ENCODE peak calls at places on chromosomes 11 and 22, in six cellular contexts. R is foreskin fibroblast, K is upper lobe of left lung, Z is epithelial cell of esophagus, E is choroid plexus epithelial cell, N is HepG2. B is an unnamed sample.

GRCh38 chr11:57551941-57552340 is 14.5 kb downstream of the SMTNL1 start:
- DNase-seq in R (no peak), K (no peak), Z (no peak), E (no peak), N (no peak), B (no peak)

GRCh38 chr11:130828741-130829140 is 87.5 kb downstream of the SNX19 start:
- DNase-seq in R (peak), K (no peak), Z (no peak), E (no peak), N (no peak), B (no peak)

GRCh38 chr11:76173663-76174062 is 32.6 kb downstream of the WNT11 start:
- DNase-seq in R (no peak), K (no peak), Z (peak), E (no peak), N (no peak), B (no peak)

GRCh38 chr11:110113507-110113906 is 20.3 kb downstream of the ZC3H12C start:
- DNase-seq in R (no peak), K (no peak), Z (no peak), E (no peak), N (no peak), B (no peak)

GRCh38 chr11:126748097-126748756 is 252.3 kb downstream of the KIRREL3 start:
- DNase-seq in R (no peak), K (peak), Z (no peak), E (no peak), N (no peak), B (no peak)

GRCh38 chr11:58060939-58061672 is 30.4 kb downstream of the OR6Q1 start:
- DNase-seq in R (no peak), K (no peak), Z (peak), E (no peak), N (peak), B (peak)

GRCh38 chr22:18968011-18968749 is 32.1 kb upstream of the PRODH start:
- DNase-seq in R (peak), K (no peak), Z (peak), E (peak), N (no peak), B (peak)

GRCh38 chr11:32005786-32006406 is 85.0 kb upstream of the RCN1 start:
- DNase-seq in R (peak), K (no peak), Z (peak), E (no peak), N (no peak), B (no peak)

GRCh38 chr11:58024601-58025091 is 965 bp downstream of the OR9Q1 start:
- DNase-seq in R (peak), K (peak), Z (no peak), E (no peak), N (no peak), B (peak)

GRCh38 chr22:29359469-29359868 is 28.9 kb downstream of the AP1B1 start:
- DNase-seq in R (peak), K (no peak), Z (peak), E (peak), N (peak), B (peak)

GRCh38 chr11:134447696-134448095 is 35.7 kb upstream of the B3GAT1 start:
- DNase-seq in R (no peak), K (no peak), Z (no peak), E (no peak), N (no peak), B (no peak)

GRCh38 chr11:68028802-68029475 is 1.5 kb upstream of the NDUFS8 start:
- DNase-seq in R (peak), K (no peak), Z (peak), E (peak), N (no peak), B (no peak)

GRCh38 chr11:35147273-35147672 is 8.3 kb downstream of the CD44 start:
- DNase-seq in R (no peak), K (no peak), Z (no peak), E (no peak), N (no peak), B (no peak)

GRCh38 chr11:35145249-35145648 is 6.3 kb downstream of the CD44 start:
- DNase-seq in R (peak), K (no peak), Z (no peak), E (peak), N (no peak), B (no peak)

GRCh38 chr11:35146074-35146521 is 7.1 kb downstream of the CD44 start:
- DNase-seq in R (no peak), K (peak), Z (peak), E (no peak), N (no peak), B (no peak)

GRCh38 chr11:35148163-35148562 is 9.2 kb downstream of the CD44 start:
- DNase-seq in R (no peak), K (no peak), Z (no peak), E (no peak), N (no peak), B (no peak)

GRCh38 chr11:35146711-35147110 is 7.7 kb downstream of the CD44 start:
- DNase-seq in R (no peak), K (no peak), Z (no peak), E (no peak), N (no peak), B (no peak)
- H3K4me3 ChIP-seq in R (no peak), K (no peak), Z (no peak), E (no peak), N (no peak), B (no peak)

GRCh38 chr11:13462928-13463778 is at the start of gene BTBD10:
- DNase-seq in R (peak), K (peak), Z (peak), E (peak), N (peak), B (peak)
- TF ChIP-seq CTCF in R (no peak), K (no peak), Z (no peak), E (no peak), N (no peak), B (no peak)

GRCh38 chr11:61919113-61919840 is 1.9 kb upstream of the RAB3IL1 start:
- DNase-seq in R (no peak), K (no peak), Z (no peak), E (no peak), N (no peak), B (no peak)

GRCh38 chr11:61918251-61919112 is 1.1 kb upstream of the RAB3IL1 start:
- DNase-seq in R (peak), K (no peak), Z (no peak), E (no peak), N (no peak), B (no peak)

GRCh38 chr11:61917357-61918109 is at the start of gene RAB3IL1:
- DNase-seq in R (peak), K (peak), Z (no peak), E (no peak), N (no peak), B (peak)

GRCh38 chr11:61921446-61921845 is 4.1 kb upstream of the RAB3IL1 start:
- DNase-seq in R (no peak), K (no peak), Z (no peak), E (no peak), N (no peak), B (no peak)

GRCh38 chr11:61919841-61920631 is 2.7 kb upstream of the RAB3IL1 start:
- DNase-seq in R (no peak), K (no peak), Z (no peak), E (no peak), N (no peak), B (no peak)
- H3K4me3 ChIP-seq in R (no peak), K (no peak), Z (no peak), E (no peak), N (peak), B (no peak)

DNA sequence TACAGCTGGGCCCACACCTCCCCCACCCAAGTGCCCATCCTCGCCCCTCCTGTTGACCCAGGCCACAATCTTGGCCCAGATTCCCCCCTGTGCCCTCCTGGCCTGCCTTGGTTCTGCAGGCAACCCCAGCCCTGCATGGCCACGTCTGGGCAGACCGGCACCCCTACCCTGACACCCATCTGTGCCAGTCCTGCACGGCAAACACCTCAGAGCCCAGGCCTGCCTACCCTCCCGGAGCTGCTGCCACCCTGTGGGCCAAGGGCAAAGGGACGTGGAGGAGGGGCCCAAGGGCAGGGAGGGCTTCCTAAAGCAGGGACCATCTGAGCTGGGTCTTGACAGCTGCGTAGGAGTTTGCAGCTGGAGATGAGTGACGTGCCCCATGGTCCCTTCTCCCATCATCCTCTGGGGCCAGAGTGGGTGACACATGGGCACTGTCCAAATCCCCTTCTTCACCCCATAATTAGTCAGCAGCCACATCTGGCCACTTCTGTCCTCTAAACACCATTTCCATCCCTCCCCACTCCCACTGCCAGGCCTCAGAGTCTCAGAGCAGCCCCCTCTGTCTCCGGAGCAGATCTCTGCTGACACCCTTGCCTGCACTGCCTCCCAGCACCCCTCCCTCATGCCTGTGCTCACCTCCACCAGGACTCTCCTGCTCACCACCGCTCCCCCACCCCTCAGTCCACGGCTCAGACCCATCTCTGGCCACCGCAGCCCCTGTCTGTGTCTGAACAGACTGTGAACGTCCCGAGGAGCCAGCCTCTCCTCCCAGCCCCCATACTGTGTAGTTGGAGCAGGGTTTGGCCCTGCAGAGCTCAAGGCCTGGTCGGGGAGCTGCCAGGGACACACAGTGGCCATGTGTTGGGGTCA is 35.6 kb upstream of the PPARA start:
- DNase-seq in R (peak), K (no peak), Z (no peak), E (no peak), N (no peak), B (no peak)
- TF ChIP-seq CTCF in R (no peak), K (no peak), Z (no peak), E (no peak), N (no peak), B (peak)

DNA sequence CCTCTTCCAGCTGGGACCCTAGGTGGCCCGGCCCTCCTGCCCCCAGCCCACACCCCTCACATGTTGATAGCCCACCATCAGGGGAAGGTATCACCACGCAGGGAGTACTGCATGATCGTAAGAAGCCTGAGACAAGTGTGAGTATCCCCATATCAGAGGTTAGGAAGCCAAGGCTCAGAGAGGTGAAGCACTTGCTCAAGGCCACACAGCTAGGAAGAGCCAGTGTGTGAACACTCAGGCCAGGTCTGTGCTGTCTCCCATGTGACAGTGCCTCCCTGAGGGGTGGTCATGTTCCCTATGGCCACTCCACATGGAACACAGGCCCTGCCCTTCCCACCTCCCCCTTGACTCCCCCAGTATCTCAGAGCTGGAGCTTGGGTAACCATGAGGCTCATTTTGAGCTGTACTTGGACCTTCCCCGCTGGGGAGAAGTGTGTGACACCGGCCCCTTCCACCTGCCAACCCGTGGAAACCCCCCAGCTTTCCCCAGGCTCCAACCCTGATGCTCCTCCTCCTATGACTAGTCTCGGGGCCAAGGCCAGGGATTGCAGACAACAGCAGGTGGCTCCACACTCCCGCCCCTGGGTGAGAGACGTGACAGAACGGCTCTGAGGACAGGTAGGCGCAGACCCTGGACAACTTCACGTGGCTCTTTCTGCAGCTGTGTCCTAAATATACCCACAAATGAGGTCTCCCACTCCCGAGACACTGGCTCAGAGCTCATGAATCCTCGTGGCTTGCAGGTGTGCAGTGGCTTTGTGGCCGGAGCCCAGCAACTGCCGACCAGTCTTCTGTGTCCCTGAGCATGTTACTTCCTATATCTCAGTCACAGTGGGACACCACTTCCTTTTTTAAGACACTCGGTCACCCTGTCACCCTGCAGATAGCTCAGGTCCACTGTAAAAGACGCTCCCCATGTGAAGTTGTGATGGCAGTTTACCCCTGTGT is 55.3 kb downstream of the NECTIN1 start:
- DNase-seq in R (no peak), K (peak), Z (no peak), E (no peak), N (no peak), B (no peak)
- H3K4me3 ChIP-seq in R (no peak), K (no peak), Z (no peak), E (no peak), N (no peak), B (no peak)

DNA sequence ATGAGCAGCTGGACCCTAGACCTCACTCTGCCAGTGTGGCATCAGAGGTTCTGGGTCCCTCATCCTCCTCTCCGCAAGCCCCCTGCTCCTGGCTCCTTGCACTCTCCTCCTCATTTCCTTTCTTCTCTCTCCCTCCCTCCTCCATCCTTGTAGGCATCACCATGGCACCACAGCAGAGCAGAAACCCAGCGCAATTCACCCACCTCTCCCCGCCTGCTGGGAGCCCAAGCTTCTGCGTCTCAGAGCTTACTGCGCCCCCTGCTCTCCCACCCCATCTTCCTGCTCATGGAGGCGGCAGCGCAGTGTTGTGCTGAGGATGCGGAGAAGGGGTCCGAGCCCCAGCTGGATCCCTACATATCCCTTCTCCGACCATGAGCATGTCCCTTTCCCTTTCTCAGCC is 1.7 kb downstream of the CHRM1 start:
- DNase-seq in R (no peak), K (no peak), Z (no peak), E (no peak), N (no peak), B (no peak)
- TF ChIP-seq CTCF in R (no peak), K (no peak), Z (no peak), E (no peak), N (no peak), B (no peak)

GRCh38 chr22:41932353-41932752 is 5.7 kb upstream of the TNFRSF13C start:
- DNase-seq in R (no peak), K (no peak), Z (no peak), E (no peak), N (no peak), B (no peak)

GRCh38 chr22:41927813-41928212 is 1.2 kb upstream of the TNFRSF13C start:
- DNase-seq in R (no peak), K (no peak), Z (no peak), E (no peak), N (no peak), B (no peak)

GRCh38 chr22:41928416-41929157 is 2.0 kb upstream of the TNFRSF13C start:
- DNase-seq in R (no peak), K (no peak), Z (no peak), E (no peak), N (no peak), B (no peak)

GRCh38 chr22:41931701-41932269 is 5.2 kb upstream of the TNFRSF13C start:
- DNase-seq in R (no peak), K (no peak), Z (no peak), E (no peak), N (no peak), B (no peak)

GRCh38 chr22:41929158-41929896 is 2.7 kb upstream of the TNFRSF13C start:
- DNase-seq in R (no peak), K (no peak), Z (no peak), E (no peak), N (no peak), B (no peak)
- H3K4me3 ChIP-seq in R (no peak), K (no peak), Z (no peak), E (no peak), N (no peak), B (no peak)

DNA sequence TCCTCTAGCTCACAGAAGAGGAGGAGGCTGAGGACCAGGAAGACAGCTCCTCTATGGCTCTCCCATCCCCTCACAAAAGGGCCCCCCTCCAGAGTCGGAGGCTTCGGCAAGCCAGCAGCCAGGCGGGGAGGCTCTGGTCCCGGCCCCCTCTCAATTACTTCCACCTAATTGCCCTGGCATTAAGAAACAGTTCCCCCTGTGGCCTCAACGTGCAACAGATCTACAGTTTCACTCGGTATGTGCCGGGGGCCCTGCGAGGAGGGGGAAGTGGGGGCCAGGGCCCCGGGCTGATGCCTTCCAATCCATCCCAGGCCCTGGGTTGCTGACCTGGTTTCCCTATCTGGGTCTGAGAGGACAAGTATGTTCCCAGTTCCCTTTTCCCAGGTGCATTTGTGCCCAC is 7.9 kb downstream of the FOXR1 start:
- DNase-seq in R (no peak), K (no peak), Z (no peak), E (no peak), N (no peak), B (no peak)
- TF ChIP-seq CTCF in R (no peak), K (no peak), Z (no peak), E (peak), N (no peak), B (no peak)

GRCh38 chr11:12733091-12733490 is 58.9 kb downstream of the TEAD1 start:
- DNase-seq in R (no peak), K (no peak), Z (no peak), E (no peak), N (peak), B (no peak)

GRCh38 chr11:12731841-12732336 is 57.7 kb downstream of the TEAD1 start:
- DNase-seq in R (peak), K (no peak), Z (no peak), E (no peak), N (no peak), B (peak)

GRCh38 chr11:12728417-12728816 is 54.2 kb downstream of the TEAD1 start:
- DNase-seq in R (no peak), K (no peak), Z (no peak), E (no peak), N (no peak), B (peak)

GRCh38 chr11:12727556-12728070 is 53.4 kb downstream of the TEAD1 start:
- DNase-seq in R (no peak), K (no peak), Z (no peak), E (peak), N (no peak), B (peak)

GRCh38 chr11:12729941-12730340 is 55.7 kb downstream of the TEAD1 start:
- DNase-seq in R (no peak), K (no peak), Z (no peak), E (no peak), N (no peak), B (no peak)
- H3K4me3 ChIP-seq in R (no peak), K (no peak), Z (no peak), E (no peak), N (no peak), B (no peak)

GRCh38 chr22:20173720-20174119 is 22.9 kb upstream of the CCDC188 start:
- DNase-seq in R (no peak), K (no peak), Z (no peak), E (no peak), N (no peak), B (no peak)

GRCh38 chr22:20176421-20177060 is 25.7 kb upstream of the CCDC188 start:
- DNase-seq in R (no peak), K (no peak), Z (no peak), E (no peak), N (no peak), B (no peak)

GRCh38 chr22:20173246-20173645 is 22.4 kb upstream of the CCDC188 start:
- DNase-seq in R (no peak), K (no peak), Z (no peak), E (no peak), N (no peak), B (no peak)

GRCh38 chr22:20175597-20175900 is 24.7 kb upstream of the CCDC188 start:
- DNase-seq in R (peak), K (no peak), Z (no peak), E (no peak), N (no peak), B (peak)

DNA sequence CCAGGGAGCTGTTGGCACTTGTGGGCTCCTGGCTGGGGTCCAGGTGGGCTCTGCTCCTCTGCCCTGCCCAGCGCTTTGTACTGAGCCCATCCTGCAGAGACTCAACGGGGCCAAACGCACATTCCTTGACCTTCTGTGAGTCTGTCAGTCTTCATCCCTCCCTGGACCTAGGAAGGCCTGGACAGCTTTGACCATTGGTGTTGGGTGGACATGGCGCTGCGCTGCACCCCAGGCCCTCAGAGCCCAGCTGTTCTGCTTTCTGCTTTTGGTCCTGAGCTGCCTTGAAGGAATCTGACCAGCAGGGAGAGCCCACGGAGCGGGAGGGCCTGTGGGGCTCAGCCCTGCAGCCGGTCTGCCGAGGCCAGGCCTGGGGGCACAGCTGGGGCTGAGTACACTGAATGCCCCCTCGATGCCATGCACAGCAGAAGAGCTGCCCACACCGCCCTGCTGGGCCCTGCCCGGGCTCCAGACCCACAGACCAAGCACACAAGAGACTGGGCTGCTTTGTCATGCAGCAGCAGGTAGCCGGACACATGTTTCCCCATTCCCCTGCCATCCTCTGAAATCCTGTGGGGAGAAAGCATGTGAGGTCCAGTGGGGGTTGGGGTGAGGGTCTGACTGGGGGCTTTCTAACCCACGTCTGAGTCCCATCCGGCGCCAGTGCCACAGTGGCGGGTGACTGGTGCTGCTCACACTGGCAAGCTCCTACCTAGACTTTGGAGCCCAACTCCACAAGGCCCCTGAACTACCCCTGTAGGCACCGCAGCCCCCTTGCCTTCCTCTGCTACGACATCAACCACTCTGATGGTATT is 24.1 kb upstream of the CCDC188 start:
- DNase-seq in R (peak), K (no peak), Z (no peak), E (peak), N (no peak), B (peak)
- TF ChIP-seq CTCF in R (peak), K (peak), Z (no peak), E (peak), N (peak), B (peak)

B was measured in fibroblast of villous mesenchyme.